ENCODE peak calls at places on chromosomes 4 and X, in ten cellular contexts. U is non-pigmented ciliary epithelial cell; Z is cardiac muscle cell; X is NCI-H510A treated with DMSO at 0.1 percent for 48 hours; C is GDM1; I is NT2/D1; O is AG10803; V is HS-5; B is cardiac fibroblast; W is stimulated activated CD8-positive, alpha-beta memory T cell treated with anti-CD3 and anti-CD28 coated beads, Interleukin-15, amount 100 ng/mL, for 24 hours. S is an unnamed sample.

GRCh38 chrX:128891554-128891953 is 631.7 kb downstream of the SMARCA1 start:
- DNase-seq in W (no peak), X (no peak), B (no peak), I (no peak), V (no peak), Z (no peak), O (no peak), C (no peak), U (no peak), S (no peak)

GRCh38 chr4:112144546-112145325 is 518 bp upstream of the FAM241A start:
- DNase-seq in V (no peak), O (no peak), U (no peak), C (no peak), B (no peak), X (no peak), Z (no peak), I (no peak), W (no peak), S (no peak)

GRCh38 chr4:40672528-40673522 is 43.2 kb upstream of the RBM47 start:
- DNase-seq in X (peak), V (peak), I (no peak), W (no peak), B (peak), Z (no peak), U (peak), O (peak), C (peak), S (no peak)

GRCh38 chrX:112113460-112113859 is 30.9 kb upstream of the TRPC5 start:
- DNase-seq in X (no peak), I (no peak), V (no peak), U (no peak), B (no peak), W (no peak), C (no peak), O (no peak), Z (no peak), S (no peak)

GRCh38 chr4:98639523-98639922 is 18.9 kb downstream of the TSPAN5 start:
- DNase-seq in X (no peak), C (no peak), B (no peak), I (no peak), U (no peak), Z (no peak), V (no peak), W (no peak), O (no peak), S (no peak)

GRCh38 chr4:103996059-103996458 is 276.3 kb upstream of the TACR3 start:
- DNase-seq in I (peak), U (peak), C (no peak), B (no peak), V (no peak), X (peak), W (no peak), O (no peak), Z (no peak), S (peak)

GRCh38 chr4:88759039-88759631 is 61.5 kb upstream of the NAP1L5 start:
- DNase-seq in B (peak), X (no peak), Z (peak), O (peak), W (no peak), I (peak), C (no peak), V (no peak), U (no peak), S (no peak)

GRCh38 chr4:112284166-112284565 is 1.5 kb downstream of the TIFA start:
- DNase-seq in I (no peak), X (no peak), O (peak), U (no peak), Z (no peak), C (no peak), B (peak), V (no peak), W (no peak), S (no peak)

GRCh38 chr4:67575232-67575888 is 16.8 kb downstream of the STAP1 start:
- DNase-seq in Z (no peak), B (no peak), I (no peak), C (peak), O (no peak), U (no peak), W (no peak), V (no peak), X (peak), S (no peak)

GRCh38 chrX:141405878-141406492 is 163.7 kb upstream of the SPANXC start:
- DNase-seq in Z (no peak), B (peak), O (peak), I (no peak), U (peak), X (no peak), V (peak), W (no peak), C (no peak), S (no peak)

GRCh38 chr4:38069271-38069760 is 109.1 kb downstream of the PTTG2 start:
- DNase-seq in X (peak), W (no peak), O (no peak), U (no peak), C (no peak), Z (peak), V (peak), I (no peak), B (peak), S (no peak)

GRCh38 chrX:139290310-139290709 is 240.2 kb upstream of the F9 start:
- DNase-seq in Z (no peak), I (no peak), X (no peak), W (no peak), U (peak), O (peak), C (no peak), V (no peak), B (no peak), S (no peak)

GRCh38 chr4:125316781-125317525 is 2.2 kb downstream of the FAT4 start:
- DNase-seq in I (no peak), C (no peak), O (peak), X (peak), V (no peak), W (no peak), U (no peak), B (peak), Z (peak), S (no peak)

GRCh38 chr4:33369366-33369899 is 2649.3 kb downstream of the PCDH7 start:
- DNase-seq in C (no peak), X (no peak), Z (no peak), W (no peak), V (peak), U (peak), I (no peak), B (peak), O (no peak), S (no peak)

GRCh38 chrX:47854474-47854873 is 17.8 kb downstream of the ZNF81 start:
- DNase-seq in U (no peak), I (no peak), O (peak), C (peak), W (no peak), X (no peak), B (peak), Z (peak), V (no peak), S (no peak)

GRCh38 chr4:87819281-87819919 is 13.4 kb upstream of the MEPE start:
- DNase-seq in I (peak), B (peak), X (no peak), O (peak), Z (no peak), W (no peak), U (peak), V (peak), C (no peak), S (no peak)

GRCh38 chr4:2961411-2962098 is 1.7 kb downstream of the NOP14 start:
- DNase-seq in Z (no peak), V (no peak), I (no peak), B (no peak), O (no peak), X (no peak), W (no peak), C (no peak), U (no peak), S (no peak)